ENCODE peak calls at places on chromosomes 2 and 18, in ten cellular contexts. One of them, this sample, is unnamed.

GRCh38 chr2:75525434-75526308 is 35.1 kb downstream of the EVA1A start:
- DNase-seq in iPS-NIHi11: no peak
- DNase-seq in epithelial cell of esophagus: peak
- DNase-seq in astrocyte of the spinal cord: peak
- DNase-seq in amniotic stem cell: no peak
- DNase-seq in substantia nigra: no peak
- DNase-seq in heart right ventricle: no peak
- DNase-seq in mesendoderm: no peak
- DNase-seq in activated CD4-positive, alpha-beta T cell treated with anti-CD3 and anti-CD28 coated beads, Interleukin-2, amount 50 U/mL, for 4 hours: no peak
- DNase-seq in A549: no peak
- DNase-seq in this sample: no peak

GRCh38 chr2:69997296-69998184 is 36.1 kb upstream of the ASPRV1 start:
- DNase-seq in iPS-NIHi11: peak
- DNase-seq in epithelial cell of esophagus: peak
- DNase-seq in astrocyte of the spinal cord: peak
- DNase-seq in amniotic stem cell: no peak
- DNase-seq in substantia nigra: no peak
- DNase-seq in heart right ventricle: no peak
- DNase-seq in mesendoderm: peak
- DNase-seq in activated CD4-positive, alpha-beta T cell treated with anti-CD3 and anti-CD28 coated beads, Interleukin-2, amount 50 U/mL, for 4 hours: no peak
- DNase-seq in A549: peak
- DNase-seq in this sample: no peak

GRCh38 chr2:134011936-134012586 is 241.8 kb upstream of the MGAT5 start:
- DNase-seq in iPS-NIHi11: no peak
- DNase-seq in epithelial cell of esophagus: no peak
- DNase-seq in astrocyte of the spinal cord: no peak
- DNase-seq in amniotic stem cell: no peak
- DNase-seq in substantia nigra: no peak
- DNase-seq in heart right ventricle: no peak
- DNase-seq in mesendoderm: no peak
- DNase-seq in activated CD4-positive, alpha-beta T cell treated with anti-CD3 and anti-CD28 coated beads, Interleukin-2, amount 50 U/mL, for 4 hours: no peak
- DNase-seq in A549: no peak
- DNase-seq in this sample: no peak

GRCh38 chr18:57353137-57353939 is 981 bp downstream of the ST8SIA3 start:
- DNase-seq in iPS-NIHi11: peak
- DNase-seq in epithelial cell of esophagus: no peak
- DNase-seq in astrocyte of the spinal cord: no peak
- DNase-seq in amniotic stem cell: no peak
- DNase-seq in substantia nigra: no peak
- DNase-seq in heart right ventricle: no peak
- DNase-seq in mesendoderm: peak
- DNase-seq in activated CD4-positive, alpha-beta T cell treated with anti-CD3 and anti-CD28 coated beads, Interleukin-2, amount 50 U/mL, for 4 hours: no peak
- DNase-seq in A549: no peak
- DNase-seq in this sample: no peak

GRCh38 chr2:99524056-99524455 is 34.2 kb upstream of the REV1 start:
- DNase-seq in iPS-NIHi11: no peak
- DNase-seq in epithelial cell of esophagus: no peak
- DNase-seq in astrocyte of the spinal cord: no peak
- DNase-seq in amniotic stem cell: no peak
- DNase-seq in substantia nigra: no peak
- DNase-seq in heart right ventricle: no peak
- DNase-seq in mesendoderm: peak
- DNase-seq in activated CD4-positive, alpha-beta T cell treated with anti-CD3 and anti-CD28 coated beads, Interleukin-2, amount 50 U/mL, for 4 hours: no peak
- DNase-seq in A549: no peak
- DNase-seq in this sample: no peak

GRCh38 chr18:73835656-73836055 is 312.0 kb downstream of the FBXO15 start:
- DNase-seq in iPS-NIHi11: no peak
- DNase-seq in epithelial cell of esophagus: peak
- DNase-seq in astrocyte of the spinal cord: no peak
- DNase-seq in amniotic stem cell: no peak
- DNase-seq in substantia nigra: no peak
- DNase-seq in heart right ventricle: no peak
- DNase-seq in mesendoderm: no peak
- DNase-seq in activated CD4-positive, alpha-beta T cell treated with anti-CD3 and anti-CD28 coated beads, Interleukin-2, amount 50 U/mL, for 4 hours: no peak
- DNase-seq in A549: no peak
- DNase-seq in this sample: no peak

GRCh38 chr2:88832256-88832991 is 141.0 kb downstream of the RPIA start:
- DNase-seq in iPS-NIHi11: no peak
- DNase-seq in epithelial cell of esophagus: no peak
- DNase-seq in astrocyte of the spinal cord: no peak
- DNase-seq in amniotic stem cell: no peak
- DNase-seq in substantia nigra: no peak
- DNase-seq in heart right ventricle: no peak
- DNase-seq in mesendoderm: no peak
- DNase-seq in activated CD4-positive, alpha-beta T cell treated with anti-CD3 and anti-CD28 coated beads, Interleukin-2, amount 50 U/mL, for 4 hours: no peak
- DNase-seq in A549: no peak
- DNase-seq in this sample: no peak

GRCh38 chr2:143841935-143842334 is 678.0 kb downstream of the ZEB2 start:
- DNase-seq in iPS-NIHi11: peak
- DNase-seq in epithelial cell of esophagus: peak
- DNase-seq in astrocyte of the spinal cord: peak
- DNase-seq in amniotic stem cell: no peak
- DNase-seq in substantia nigra: no peak
- DNase-seq in heart right ventricle: no peak
- DNase-seq in mesendoderm: peak
- DNase-seq in activated CD4-positive, alpha-beta T cell treated with anti-CD3 and anti-CD28 coated beads, Interleukin-2, amount 50 U/mL, for 4 hours: no peak
- DNase-seq in A549: no peak
- DNase-seq in this sample: no peak

GRCh38 chr18:74496508-74497307 is 545 bp downstream of the CNDP2 start:
- DNase-seq in iPS-NIHi11: peak
- DNase-seq in epithelial cell of esophagus: peak
- DNase-seq in astrocyte of the spinal cord: peak
- DNase-seq in amniotic stem cell: no peak
- DNase-seq in substantia nigra: peak
- DNase-seq in heart right ventricle: peak
- DNase-seq in mesendoderm: peak
- DNase-seq in activated CD4-positive, alpha-beta T cell treated with anti-CD3 and anti-CD28 coated beads, Interleukin-2, amount 50 U/mL, for 4 hours: peak
- DNase-seq in A549: peak
- DNase-seq in this sample: peak

GRCh38 chr2:203636896-203637818 is 69.3 kb upstream of the CD28 start:
- DNase-seq in iPS-NIHi11: no peak
- DNase-seq in epithelial cell of esophagus: peak
- DNase-seq in astrocyte of the spinal cord: peak
- DNase-seq in amniotic stem cell: no peak
- DNase-seq in substantia nigra: no peak
- DNase-seq in heart right ventricle: no peak
- DNase-seq in mesendoderm: no peak
- DNase-seq in activated CD4-positive, alpha-beta T cell treated with anti-CD3 and anti-CD28 coated beads, Interleukin-2, amount 50 U/mL, for 4 hours: no peak
- DNase-seq in A549: no peak
- DNase-seq in this sample: no peak

GRCh38 chr2:228689049-228689448 is 507.6 kb upstream of the SPHKAP start:
- DNase-seq in iPS-NIHi11: peak
- DNase-seq in epithelial cell of esophagus: peak
- DNase-seq in astrocyte of the spinal cord: peak
- DNase-seq in amniotic stem cell: no peak
- DNase-seq in substantia nigra: no peak
- DNase-seq in heart right ventricle: no peak
- DNase-seq in mesendoderm: peak
- DNase-seq in activated CD4-positive, alpha-beta T cell treated with anti-CD3 and anti-CD28 coated beads, Interleukin-2, amount 50 U/mL, for 4 hours: no peak
- DNase-seq in A549: no peak
- DNase-seq in this sample: no peak

GRCh38 chr2:41736105-41736567 is 311.7 kb upstream of the PKDCC start:
- DNase-seq in iPS-NIHi11: no peak
- DNase-seq in epithelial cell of esophagus: peak
- DNase-seq in astrocyte of the spinal cord: no peak
- DNase-seq in amniotic stem cell: no peak
- DNase-seq in substantia nigra: no peak
- DNase-seq in heart right ventricle: no peak
- DNase-seq in mesendoderm: no peak
- DNase-seq in activated CD4-positive, alpha-beta T cell treated with anti-CD3 and anti-CD28 coated beads, Interleukin-2, amount 50 U/mL, for 4 hours: no peak
- DNase-seq in A549: no peak
- DNase-seq in this sample: no peak

GRCh38 chr2:226845717-226846116 is 9.9 kb downstream of the RHBDD1 start:
- DNase-seq in iPS-NIHi11: no peak
- DNase-seq in epithelial cell of esophagus: no peak
- DNase-seq in astrocyte of the spinal cord: no peak
- DNase-seq in amniotic stem cell: no peak
- DNase-seq in substantia nigra: no peak
- DNase-seq in heart right ventricle: no peak
- DNase-seq in mesendoderm: no peak
- DNase-seq in activated CD4-positive, alpha-beta T cell treated with anti-CD3 and anti-CD28 coated beads, Interleukin-2, amount 50 U/mL, for 4 hours: no peak
- DNase-seq in A549: no peak
- DNase-seq in this sample: no peak

GRCh38 chr2:26222976-26223375 is 21.5 kb downstream of the HADHA start:
- DNase-seq in iPS-NIHi11: no peak
- DNase-seq in epithelial cell of esophagus: no peak
- DNase-seq in astrocyte of the spinal cord: no peak
- DNase-seq in amniotic stem cell: no peak
- DNase-seq in substantia nigra: no peak
- DNase-seq in heart right ventricle: no peak
- DNase-seq in mesendoderm: no peak
- DNase-seq in activated CD4-positive, alpha-beta T cell treated with anti-CD3 and anti-CD28 coated beads, Interleukin-2, amount 50 U/mL, for 4 hours: no peak
- DNase-seq in A549: no peak
- DNase-seq in this sample: no peak

GRCh38 chr2:233354971-233355574 is 779 bp downstream of the DGKD start:
- DNase-seq in iPS-NIHi11: peak
- DNase-seq in epithelial cell of esophagus: peak
- DNase-seq in astrocyte of the spinal cord: peak
- DNase-seq in amniotic stem cell: no peak
- DNase-seq in substantia nigra: no peak
- DNase-seq in heart right ventricle: no peak
- DNase-seq in mesendoderm: no peak
- DNase-seq in activated CD4-positive, alpha-beta T cell treated with anti-CD3 and anti-CD28 coated beads, Interleukin-2, amount 50 U/mL, for 4 hours: no peak
- DNase-seq in A549: no peak
- DNase-seq in this sample: no peak

GRCh38 chr2:223416826-223417610 is 185.1 kb downstream of the SCG2 start:
- DNase-seq in iPS-NIHi11: no peak
- DNase-seq in epithelial cell of esophagus: no peak
- DNase-seq in astrocyte of the spinal cord: no peak
- DNase-seq in amniotic stem cell: no peak
- DNase-seq in substantia nigra: no peak
- DNase-seq in heart right ventricle: no peak
- DNase-seq in mesendoderm: no peak
- DNase-seq in activated CD4-positive, alpha-beta T cell treated with anti-CD3 and anti-CD28 coated beads, Interleukin-2, amount 50 U/mL, for 4 hours: no peak
- DNase-seq in A549: no peak
- DNase-seq in this sample: no peak

GRCh38 chr2:220946552-220946951 is 625.6 kb downstream of the EPHA4 start:
- DNase-seq in iPS-NIHi11: no peak
- DNase-seq in epithelial cell of esophagus: peak
- DNase-seq in astrocyte of the spinal cord: no peak
- DNase-seq in amniotic stem cell: no peak
- DNase-seq in substantia nigra: no peak
- DNase-seq in heart right ventricle: no peak
- DNase-seq in mesendoderm: no peak
- DNase-seq in activated CD4-positive, alpha-beta T cell treated with anti-CD3 and anti-CD28 coated beads, Interleukin-2, amount 50 U/mL, for 4 hours: no peak
- DNase-seq in A549: no peak
- DNase-seq in this sample: no peak

GRCh38 chr18:49621851-49622351 is 60.0 kb downstream of the LIPG start:
- DNase-seq in iPS-NIHi11: no peak
- DNase-seq in epithelial cell of esophagus: no peak
- DNase-seq in astrocyte of the spinal cord: no peak
- DNase-seq in amniotic stem cell: no peak
- DNase-seq in substantia nigra: no peak
- DNase-seq in heart right ventricle: no peak
- DNase-seq in mesendoderm: no peak
- DNase-seq in activated CD4-positive, alpha-beta T cell treated with anti-CD3 and anti-CD28 coated beads, Interleukin-2, amount 50 U/mL, for 4 hours: no peak
- DNase-seq in A549: no peak
- DNase-seq in this sample: no peak

GRCh38 chr2:97774425-97774824 is 61.0 kb downstream of the ZAP70 start:
- DNase-seq in iPS-NIHi11: peak
- DNase-seq in epithelial cell of esophagus: no peak
- DNase-seq in astrocyte of the spinal cord: no peak
- DNase-seq in amniotic stem cell: no peak
- DNase-seq in substantia nigra: no peak
- DNase-seq in heart right ventricle: no peak
- DNase-seq in mesendoderm: peak
- DNase-seq in activated CD4-positive, alpha-beta T cell treated with anti-CD3 and anti-CD28 coated beads, Interleukin-2, amount 50 U/mL, for 4 hours: no peak
- DNase-seq in A549: no peak
- DNase-seq in this sample: no peak